ENCODE peak calls at places on chromosome 19, in five cellular contexts. Z is AML-193, S is kidney epithelial cell, A is endothelial cell, H is EL. K is an unnamed sample.

GRCh38 chr19:57825501-57825900 is 4.6 kb upstream of the ZNF587B start:
- DNase-seq in Z (no peak), S (no peak), A (no peak), H (no peak), K (no peak)

GRCh38 chr19:1302534-1303239 is 17.0 kb downstream of the EFNA2 start:
- DNase-seq in Z (no peak), S (no peak), A (no peak), H (no peak), K (no peak)

GRCh38 chr19:35442091-35442490 is 6.0 kb upstream of the FFAR2 start:
- DNase-seq in Z (peak; percentile 92), S (no peak), A (no peak), H (no peak), K (no peak)

GRCh38 chr19:40421468-40421778 is 4.4 kb downstream of the SERTAD1 start:
- DNase-seq in Z (no peak), S (no peak), A (no peak), H (no peak), K (no peak)

GRCh38 chr19:10408511-10409291 is 5.4 kb upstream of the CDC37 start:
- DNase-seq in Z (peak; percentile 26), S (no peak), A (no peak), H (no peak), K (no peak)

GRCh38 chr19:47094557-47095517 is 18.7 kb downstream of the ZC3H4 start:
- DNase-seq in Z (no peak), S (no peak), A (no peak), H (no peak), K (no peak)

GRCh38 chr19:7267792-7268736 is 26.1 kb downstream of the INSR start:
- DNase-seq in Z (peak; percentile 26), S (no peak), A (no peak), H (no peak), K (no peak)

GRCh38 chr19:7705387-7706187 is 3.7 kb upstream of the FCER2 start:
- DNase-seq in Z (peak; percentile 8), S (no peak), A (no peak), H (no peak), K (no peak)

GRCh38 chr19:57620673-57621348 is 6.8 kb downstream of the ZNF134 start:
- DNase-seq in Z (no peak), S (no peak), A (no peak), H (no peak), K (peak; percentile 14)

GRCh38 chr19:2618611-2619010 is 83.9 kb downstream of the GNG7 start:
- DNase-seq in Z (peak; percentile 86), S (no peak), A (no peak), H (peak; percentile 65), K (peak; percentile 29)

GRCh38 chr19:50167314-50167721 is 4.2 kb upstream of the IZUMO2 start:
- DNase-seq in Z (no peak), S (no peak), A (no peak), H (no peak), K (no peak)

GRCh38 chr19:47230122-47230920 is 678 bp downstream of the BBC3 start:
- DNase-seq in Z (peak; percentile 10), S (no peak), A (peak; percentile 67), H (peak; percentile 49), K (peak; percentile 19)

GRCh38 chr19:42255766-42256750 is 1.1 kb upstream of the ERF start:
- DNase-seq in Z (no peak), S (no peak), A (peak; percentile 49), H (peak; percentile 70), K (no peak)

GRCh38 chr19:8655340-8655709 is 24.9 kb downstream of the NFILZ start:
- DNase-seq in Z (no peak), S (no peak), A (no peak), H (no peak), K (no peak)

GRCh38 chr19:15015946-15016542 is 33.2 kb upstream of the CASP14 start:
- DNase-seq in Z (peak; percentile 1), S (no peak), A (peak; percentile 61), H (peak; percentile 14), K (no peak)

GRCh38 chr19:19451429-19452240 is 46.2 kb downstream of the GATAD2A start:
- DNase-seq in Z (no peak), S (no peak), A (no peak), H (no peak), K (no peak)

GRCh38 chr19:35116085-35116801 is 620 bp downstream of the FXYD3 start:
- DNase-seq in Z (no peak), S (no peak), A (no peak), H (no peak), K (no peak)

GRCh38 chr19:47485210-47485609 is 1.2 kb upstream of the KPTN start:
- DNase-seq in Z (no peak), S (no peak), A (no peak), H (no peak), K (no peak)

GRCh38 chr19:58558623-58559274 is 338 bp upstream of the UBE2M start:
- DNase-seq in Z (no peak), S (peak; percentile 94), A (peak; percentile 100), H (peak; percentile 98), K (peak; percentile 98)

GRCh38 chr19:14472202-14472961 is 2.8 kb downstream of the PTGER1 start:
- DNase-seq in Z (no peak), S (no peak), A (peak; percentile 87), H (peak; percentile 60), K (no peak)

GRCh38 chr19:1455336-1456120 is 5.6 kb downstream of the APC2 start:
- DNase-seq in Z (no peak), S (no peak), A (no peak), H (peak; percentile 60), K (peak; percentile 37)

GRCh38 chr19:35357867-35358573 is at the start of gene FFAR3:
- DNase-seq in Z (peak; percentile 90), S (no peak), A (no peak), H (peak; percentile 14), K (no peak)

GRCh38 chr19:41521860-41522555 is 54.0 kb upstream of the CEACAM21 start:
- DNase-seq in Z (no peak), S (no peak), A (peak; percentile 28), H (no peak), K (no peak)

GRCh38 chr19:16824658-16825311 is 4.4 kb upstream of the SIN3B start:
- DNase-seq in Z (no peak), S (no peak), A (no peak), H (peak; percentile 67), K (peak; percentile 18)

GRCh38 chr19:45601524-45602522 is at the start of gene GPR4:
- DNase-seq in Z (no peak), S (no peak), A (peak; percentile 64), H (peak; percentile 39), K (no peak)

GRCh38 chr19:23075031-23075733 is 41.6 kb upstream of the ZNF730 start:
- DNase-seq in Z (no peak), S (peak; percentile 43), A (peak; percentile 76), H (peak; percentile 81), K (no peak)

GRCh38 chr19:10593820-10594637 is 6.9 kb upstream of the AP1M2 start:
- DNase-seq in Z (no peak), S (no peak), A (no peak), H (no peak), K (peak; percentile 16)

GRCh38 chr19:51693246-51693645 is at the start of gene SPACA6:
- DNase-seq in Z (no peak), S (no peak), A (no peak), H (no peak), K (no peak)

GRCh38 chr19:49809155-49809986 is 3.7 kb downstream of the FUZ start:
- DNase-seq in Z (no peak), S (no peak), A (peak; percentile 45), H (peak; percentile 37), K (no peak)

GRCh38 chr19:16573925-16574324 is 1.7 kb upstream of the SLC35E1 start:
- DNase-seq in Z (no peak), S (no peak), A (no peak), H (no peak), K (no peak)

GRCh38 chr19:41192574-41193419 is at the start of gene CYP2S1:
- DNase-seq in Z (no peak), S (no peak), A (peak; percentile 58), H (peak; percentile 28), K (no peak)

GRCh38 chr19:49297403-49297802 is 27.6 kb downstream of the SLC6A16 start:
- DNase-seq in Z (no peak), S (no peak), A (no peak), H (no peak), K (no peak)

GRCh38 chr19:2550431-2551171 is 74.7 kb downstream of the GADD45B start:
- DNase-seq in Z (no peak), S (no peak), A (no peak), H (no peak), K (no peak)

GRCh38 chr19:40556953-40557530 is 19.6 kb upstream of the SHKBP1 start:
- DNase-seq in Z (no peak), S (no peak), A (no peak), H (no peak), K (no peak)

GRCh38 chr19:55278391-55279135 is 1.3 kb downstream of the HSPBP1 start:
- DNase-seq in Z (no peak), S (no peak), A (no peak), H (no peak), K (no peak)

GRCh38 chr19:50510700-50511068 is 307 bp downstream of the JOSD2 start:
- DNase-seq in Z (no peak), S (no peak), A (no peak), H (peak; percentile 6), K (no peak)

GRCh38 chr19:33086955-33087354 is 6.0 kb downstream of the GPATCH1 start:
- DNase-seq in Z (no peak), S (no peak), A (no peak), H (no peak), K (no peak)

GRCh38 chr19:7533281-7533819 is 2.2 kb upstream of the PNPLA6 start:
- DNase-seq in Z (no peak), S (no peak), A (no peak), H (peak; percentile 56), K (peak; percentile 79)

GRCh38 chr19:55289117-55289796 is 5.5 kb downstream of the BRSK1 start:
- DNase-seq in Z (no peak), S (no peak), A (no peak), H (no peak), K (no peak)